ENCODE peak calls at places on chromosomes 16 and 17, in five cellular contexts. U is uterus, I is IMR-90, C is A673, N is astrocyte. H is an unnamed sample.

GRCh38 chr17:43917348-43918025 is 10.2 kb upstream of the MPP2 start:
- DNase-seq in U (no peak), I (peak; percentile 10), C (no peak), N (no peak), H (no peak)

GRCh38 chr17:48915459-48916282 is 7.5 kb downstream of the UBE2Z start:
- DNase-seq in U (no peak), I (peak; percentile 93), C (peak; percentile 33), N (peak; percentile 80), H (no peak)

GRCh38 chr16:86517652-86518258 is 7.4 kb downstream of the FOXF1 start:
- DNase-seq in U (peak; percentile 51), I (peak; percentile 88), C (peak; percentile 47), N (no peak), H (no peak)

GRCh38 chr17:35846055-35846809 is 22.5 kb downstream of the HEATR9 start:
- DNase-seq in U (no peak), I (peak; percentile 6), C (no peak), N (peak; percentile 44), H (no peak)

GRCh38 chr16:86383488-86384262 is 126.7 kb upstream of the FOXF1 start:
- DNase-seq in U (peak; percentile 34), I (peak; percentile 93), C (no peak), N (peak; percentile 91), H (no peak)

GRCh38 chr16:71954699-71955195 is 45.5 kb downstream of the PKD1L3 start:
- DNase-seq in U (no peak), I (no peak), C (no peak), N (no peak), H (no peak)

GRCh38 chr17:14123579-14124278 is 54.4 kb downstream of the COX10 start:
- DNase-seq in U (no peak), I (no peak), C (no peak), N (no peak), H (no peak)

GRCh38 chr16:82843606-82844271 is 217.0 kb downstream of the CDH13 start:
- DNase-seq in U (no peak), I (no peak), C (no peak), N (no peak), H (no peak)

GRCh38 chr17:79050591-79050990 is 24.0 kb upstream of the ENGASE start:
- DNase-seq in U (no peak), I (no peak), C (no peak), N (no peak), H (no peak)

GRCh38 chr17:10756146-10756545 is 26.3 kb upstream of the TMEM220 start:
- DNase-seq in U (no peak), I (no peak), C (no peak), N (no peak), H (no peak)

GRCh38 chr16:12255473-12255872 is 278.9 kb downstream of the SNX29 start:
- DNase-seq in U (no peak), I (peak; percentile 44), C (no peak), N (no peak), H (no peak)

GRCh38 chr17:50139950-50140885 is 10.3 kb upstream of the SAMD14 start:
- DNase-seq in U (peak; percentile 85), I (peak; percentile 73), C (peak; percentile 84), N (peak; percentile 46), H (no peak)
- TF ChIP-seq CTCF in U (peak; percentile 97), I (peak; percentile 89), C (peak; percentile 91), N (peak; percentile 88), H (peak; percentile 98)

GRCh38 chr17:83103200-83103937 is 24.0 kb downstream of the METRNL start:
- DNase-seq in U (peak; percentile 85), I (peak; percentile 66), C (peak; percentile 49), N (no peak), H (peak; percentile 17)
- H3K4me3 ChIP-seq in U (no peak overlapping the region), I (peak overlapping the region; percentile 29), C (no peak overlapping the region), N (no peak overlapping the region), H (peak overlapping the region; percentile 36)

GRCh38 chr16:35714665-35715064 is 2255.3 kb downstream of the TP53TG3F start:
- DNase-seq in U (no peak), I (no peak), C (no peak), N (no peak), H (no peak)

GRCh38 chr16:35711435-35711834 is 2252.0 kb downstream of the TP53TG3F start:
- DNase-seq in U (no peak), I (no peak), C (no peak), N (no peak), H (no peak)

GRCh38 chr16:35711958-35712357 is 2252.5 kb downstream of the TP53TG3F start:
- DNase-seq in U (no peak), I (no peak), C (no peak), N (no peak), H (no peak)

DNA sequence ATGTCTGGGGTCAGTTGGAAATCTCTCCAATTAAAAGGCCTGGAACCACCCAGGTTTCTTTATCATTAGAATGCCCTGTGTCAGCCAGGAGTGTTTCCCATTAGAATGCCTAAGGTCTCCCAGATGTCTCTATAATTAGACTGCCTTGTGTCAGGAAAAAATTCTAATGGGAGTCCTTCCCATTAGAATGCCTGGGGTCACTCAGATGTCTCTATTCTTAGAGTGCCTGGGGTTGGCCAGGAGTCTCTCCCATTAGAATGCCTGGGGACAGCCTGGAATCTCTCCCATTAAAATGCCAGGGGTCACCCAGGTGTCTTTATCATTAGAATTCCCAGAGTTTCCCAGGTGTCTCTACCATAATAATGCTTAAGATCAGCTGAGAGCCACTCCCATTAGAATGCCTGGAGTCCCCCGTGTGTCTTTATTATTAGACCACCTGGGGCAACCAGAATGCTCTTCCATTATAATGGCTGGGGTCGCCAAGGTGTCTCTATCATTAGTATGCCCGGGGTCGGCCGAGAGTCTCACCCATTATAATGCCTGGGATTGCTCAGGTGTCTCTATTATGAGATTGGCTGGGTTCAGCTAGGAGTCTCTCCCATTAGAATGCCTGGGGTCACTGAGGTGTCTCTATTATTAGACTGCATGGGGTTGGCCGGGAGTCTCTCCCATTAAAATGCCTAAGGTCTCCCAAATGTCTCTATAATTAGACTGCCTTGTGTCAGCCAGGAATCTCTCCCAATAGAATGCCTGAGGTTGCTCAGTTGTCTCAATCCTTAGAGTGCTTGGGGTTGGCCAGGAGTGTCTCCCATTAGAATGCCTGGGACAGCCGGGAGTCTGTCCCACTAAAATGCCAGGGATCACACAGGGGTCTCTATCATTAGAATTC is 2254.6 kb downstream of the TP53TG3F start:
- DNase-seq in U (no peak), I (no peak), C (no peak), N (no peak), H (no peak)
- H3K9me3 ChIP-seq in U (no peaks in the 10 kb centered on the region), I (peaks cover 7% of the 10 kb centered on the region), C (peaks cover 22% of the 10 kb centered on the region), N (no peaks in the 10 kb centered on the region), H (no peaks in the 10 kb centered on the region)

GRCh38 chr17:45234641-45235040 is 13.0 kb downstream of the FMNL1 start:
- DNase-seq in U (no peak), I (no peak), C (no peak), N (no peak), H (no peak)
- TF ChIP-seq CTCF in U (no peak), I (peak; percentile 11), C (peak; percentile 37), N (peak; percentile 10), H (peak; percentile 65)

GRCh38 chr17:81303385-81303784 is 8.3 kb upstream of the SLC38A10 start:
- DNase-seq in U (no peak), I (no peak), C (no peak), N (no peak), H (no peak)

GRCh38 chr17:81300586-81301155 is 5.6 kb upstream of the SLC38A10 start:
- DNase-seq in U (no peak), I (no peak), C (no peak), N (no peak), H (no peak)

GRCh38 chr17:81301195-81302144 is 6.4 kb upstream of the SLC38A10 start:
- DNase-seq in U (no peak), I (no peak), C (no peak), N (no peak), H (no peak)

GRCh38 chr17:81302861-81303326 is 7.8 kb upstream of the SLC38A10 start:
- DNase-seq in U (no peak), I (no peak), C (no peak), N (no peak), H (no peak)

GRCh38 chr17:81302324-81302723 is 7.2 kb upstream of the SLC38A10 start:
- DNase-seq in U (no peak), I (no peak), C (no peak), N (no peak), H (no peak)
- H3K4me3 ChIP-seq in U (no peak overlapping the region), I (no peak overlapping the region), C (no peak overlapping the region), N (no peak overlapping the region), H (no peak overlapping the region)

GRCh38 chr16:31745900-31746299 is 127.7 kb upstream of the ZNF267 start:
- DNase-seq in U (no peak), I (no peak), C (no peak), N (no peak), H (no peak)
- H3K9me3 ChIP-seq in U (peaks cover 60% of the 10 kb centered on the region), I (peaks cover 29% of the 10 kb centered on the region), C (peaks cover 56% of the 10 kb centered on the region), N (peaks cover 19% of the 10 kb centered on the region), H (peaks cover 21% of the 10 kb centered on the region)

DNA sequence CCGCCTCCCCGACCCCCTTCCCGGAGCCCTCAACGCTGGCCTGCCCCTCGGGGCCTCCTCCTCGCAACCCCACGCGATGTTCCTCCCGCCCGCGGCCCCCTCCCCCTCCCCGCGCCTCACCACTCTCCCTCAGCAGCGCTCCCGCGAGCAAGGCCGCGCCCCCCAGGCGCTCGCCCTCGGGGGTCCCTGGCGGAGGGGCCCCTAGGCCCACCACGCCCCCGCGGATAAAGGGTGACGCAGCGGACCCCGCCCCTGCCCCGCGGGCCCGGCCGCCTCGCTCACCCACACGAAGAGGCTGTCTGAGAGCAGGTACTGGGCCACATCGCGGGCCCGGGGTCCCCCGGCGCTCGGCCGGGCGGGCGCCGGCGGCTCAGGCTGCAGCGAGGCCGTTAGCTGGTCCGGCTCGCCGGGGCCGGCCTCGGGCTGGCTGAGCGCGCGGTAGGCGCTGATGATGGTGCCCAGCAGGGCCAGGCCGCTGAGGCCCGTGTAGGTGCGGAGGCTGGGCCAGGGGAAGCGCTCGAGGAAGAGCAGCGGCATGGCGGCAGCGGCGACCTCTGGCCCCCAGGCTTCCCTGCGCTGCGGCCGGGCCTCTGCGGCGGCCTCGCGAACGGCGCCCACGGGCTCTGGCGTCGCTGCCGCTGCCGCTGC is 430 bp downstream of the AMFR start:
- DNase-seq in U (peak; percentile 36), I (no peak), C (peak; percentile 54), N (no peak), H (no peak)
- TF ChIP-seq CTCF in U (no peak), I (no peak), C (no peak), N (no peak), H (no peak)